ENCODE peak calls at places on chromosomes 12 and 14, in six cellular contexts. F, W, Q, V, D and N are unnamed samples. For H3K4me1 and H3K9me3, the result is how much of the 10 kb centered on the place peaks cover.

GRCh38 chr14:23566782-23567185 is 807 bp downstream of the AP1G2 start:
- DNase-seq in F (no peak), W (peak), Q (peak), V (peak), D (no peak), N (no peak)

GRCh38 chr12:53254816-53255545 is 13.1 kb upstream of the ESPL1 start:
- DNase-seq in F (no peak), W (no peak), Q (no peak), V (no peak), D (no peak), N (no peak)

GRCh38 chr14:45144658-45145057 is 8.9 kb downstream of the FANCM start:
- DNase-seq in F (no peak), W (no peak), Q (no peak), V (no peak), D (no peak), N (no peak)

GRCh38 chr14:91888641-91889476 is 21.5 kb upstream of the TC2N start:
- DNase-seq in F (no peak), W (no peak), Q (no peak), V (no peak), D (no peak), N (no peak)

GRCh38 chr12:58509116-58509885 is 411.0 kb downstream of the LRIG3 start:
- DNase-seq in F (no peak), W (peak), Q (no peak), V (peak), D (no peak), N (no peak)

GRCh38 chr12:67415473-67415872 is 146.3 kb downstream of the CAND1 start:
- DNase-seq in F (no peak), W (peak), Q (no peak), V (peak), D (no peak), N (no peak)

GRCh38 chr14:96165493-96166474 is 38.9 kb upstream of the BDKRB2 start:
- DNase-seq in F (no peak), W (no peak), Q (no peak), V (no peak), D (peak), N (no peak)

GRCh38 chr12:60162988-60163720 is 567.3 kb downstream of the SLC16A7 start:
- DNase-seq in F (no peak), W (no peak), Q (no peak), V (no peak), D (no peak), N (no peak)

GRCh38 chr14:32417956-32418552 is 89.0 kb downstream of the AKAP6 start:
- DNase-seq in F (no peak), W (peak), Q (peak), V (peak), D (peak), N (no peak)

GRCh38 chr12:6927379-6927991 is at the start of gene ATN1:
- DNase-seq in F (peak), W (peak), Q (peak), V (peak), D (peak), N (peak)

GRCh38 chr12:70983692-70984091 is 63.2 kb upstream of the PTPRR start:
- DNase-seq in F (no peak), W (no peak), Q (no peak), V (no peak), D (no peak), N (no peak)

GRCh38 chr12:110577717-110578521 is 5.2 kb downstream of the PPTC7 start:
- DNase-seq in F (peak), W (peak), Q (no peak), V (peak), D (no peak), N (peak)

GRCh38 chr12:118737985-118738540 is 243.3 kb upstream of the SRRM4 start:
- DNase-seq in F (no peak), W (no peak), Q (no peak), V (no peak), D (no peak), N (no peak)

GRCh38 chr12:63989301-63989845 is 144.9 kb downstream of the SRGAP1 start:
- DNase-seq in F (no peak), W (no peak), Q (peak), V (peak), D (no peak), N (no peak)
- H3K4me1 ChIP-seq in F (under half), W (under half), Q (under half), V (under half), D (under half), N (under half)

GRCh38 chr12:34305176-34305575 is 282.9 kb downstream of the ALG10 start:
- DNase-seq in F (no peak), W (no peak), Q (no peak), V (no peak), D (no peak), N (no peak)
- H3K9me3 ChIP-seq in F (under half), W (under half), Q (under half), V (under half), D (under half), N (under half)

GRCh38 chr12:75585309-75585708 is 73.9 kb upstream of the KRR1 start:
- DNase-seq in F (no peak), W (peak), Q (no peak), V (peak), D (no peak), N (no peak)
- H3K4me3 ChIP-seq in F (no peak), W (no peak), Q (no peak), V (no peak), D (no peak), N (no peak)

GRCh38 chr12:116867523-116867922 is 13.7 kb downstream of the HRK start:
- DNase-seq in F (no peak), W (no peak), Q (no peak), V (no peak), D (no peak), N (no peak)
- H3K4me1 ChIP-seq in F (under half), W (under half), Q (under half), V (under half), D (under half), N (under half)

GRCh38 chr14:106528717-106529116 is 1002.3 kb downstream of the TMEM121 start:
- DNase-seq in F (no peak), W (no peak), Q (no peak), V (no peak), D (no peak), N (no peak)
- H3K9me3 ChIP-seq in F (under half), W (under half), Q (under half), V (under half), D (under half), N (under half)

GRCh38 chr14:94974422-94974821 is 182.9 kb downstream of the DICER1 start:
- DNase-seq in F (no peak), W (no peak), Q (no peak), V (no peak), D (no peak), N (no peak)
- H3K4me3 ChIP-seq in F (no peak), W (no peak), Q (no peak), V (no peak), D (no peak), N (no peak)

GRCh38 chr14:34228663-34229001 is 233.4 kb downstream of the SPTSSA start:
- DNase-seq in F (no peak), W (no peak), Q (no peak), V (no peak), D (no peak), N (no peak)
- H3K4me1 ChIP-seq in F (under half), W (under half), Q (under half), V (under half), D (under half), N (under half)

GRCh38 chr12:38113991-38114390 is 202.6 kb upstream of the ALG10B start:
- DNase-seq in F (no peak), W (no peak), Q (no peak), V (no peak), D (no peak), N (no peak)
- H3K9me3 ChIP-seq in F (under half), W (under half), Q (under half), V (under half), D (under half), N (under half)